ENCODE peak calls at places on chromosomes 2 and 18, in seven cellular contexts. W, E, T, H, J, Z and P are unnamed samples.

GRCh38 chr2:33531345-33532059 is 55.1 kb downstream of the RASGRP3 start:
- DNase-seq in W (no peak), E (no peak), T (peak; percentile 82), H (no peak), J (no peak), Z (peak; percentile 59), P (no peak)

GRCh38 chr2:182920631-182921056 is 54.2 kb upstream of the FRZB start:
- DNase-seq in W (no peak), E (no peak), T (no peak), H (no peak), J (no peak), Z (no peak), P (no peak)

GRCh38 chr2:86675611-86676015 is 44.5 kb upstream of the RMND5A start:
- DNase-seq in W (no peak), E (no peak), T (no peak), H (no peak), J (no peak), Z (no peak), P (no peak)

GRCh38 chr2:164335128-164335527 is 286.2 kb downstream of the GRB14 start:
- DNase-seq in W (no peak), E (no peak), T (no peak), H (no peak), J (no peak), Z (no peak), P (no peak)

GRCh38 chr2:130341562-130342019 is 1.1 kb upstream of the IMP4 start:
- DNase-seq in W (no peak), E (no peak), T (no peak), H (no peak), J (no peak), Z (no peak), P (no peak)

GRCh38 chr18:70450658-70451253 is 161.9 kb downstream of the SOCS6 start:
- DNase-seq in W (no peak), E (no peak), T (peak; percentile 53), H (no peak), J (no peak), Z (no peak), P (no peak)

GRCh38 chr2:71551631-71551915 is 98.2 kb downstream of the DYSF start:
- DNase-seq in W (peak; percentile 23), E (no peak), T (no peak), H (no peak), J (no peak), Z (no peak), P (peak; percentile 17)

GRCh38 chr2:127637236-127637630 is 8.7 kb upstream of the GPR17 start:
- DNase-seq in W (no peak), E (no peak), T (no peak), H (no peak), J (no peak), Z (no peak), P (no peak)

GRCh38 chr2:150528861-150529801 is 41.7 kb upstream of the RND3 start:
- DNase-seq in W (no peak), E (no peak), T (peak; percentile 88), H (no peak), J (no peak), Z (peak; percentile 31), P (no peak)

GRCh38 chr2:72780483-72780882 is 45.4 kb downstream of the EXOC6B start:
- DNase-seq in W (no peak), E (no peak), T (peak; percentile 33), H (no peak), J (no peak), Z (no peak), P (no peak)

GRCh38 chr2:183186296-183186695 is 62.1 kb downstream of the NUP35 start:
- DNase-seq in W (no peak), E (no peak), T (no peak), H (no peak), J (no peak), Z (no peak), P (no peak)

GRCh38 chr18:7926526-7926925 is 359.4 kb downstream of the PTPRM start:
- DNase-seq in W (no peak), E (no peak), T (no peak), H (no peak), J (no peak), Z (no peak), P (no peak)

GRCh38 chr2:106366145-106366544 is 102.1 kb downstream of the RGPD3 start:
- DNase-seq in W (no peak), E (no peak), T (no peak), H (no peak), J (no peak), Z (no peak), P (no peak)

GRCh38 chr18:25445430-25445829 is 93.5 kb upstream of the ZNF521 start:
- DNase-seq in W (no peak), E (no peak), T (no peak), H (no peak), J (no peak), Z (peak; percentile 61), P (no peak)

GRCh38 chr2:96819101-96819875 is 3.2 kb downstream of the CNNM3 start:
- DNase-seq in W (peak; percentile 68), E (peak; percentile 51), T (no peak), H (peak; percentile 75), J (no peak), Z (no peak), P (no peak)

GRCh38 chr2:65744801-65745200 is 312.4 kb upstream of the SPRED2 start:
- DNase-seq in W (no peak), E (no peak), T (no peak), H (no peak), J (no peak), Z (no peak), P (no peak)

GRCh38 chr2:174012347-174013309 is 47.5 kb upstream of the SP3 start:
- DNase-seq in W (peak; percentile 78), E (peak; percentile 85), T (peak; percentile 85), H (peak; percentile 68), J (peak; percentile 80), Z (no peak), P (peak; percentile 81)

GRCh38 chr2:68784849-68785248 is 50.2 kb downstream of the ARHGAP25 start:
- DNase-seq in W (no peak), E (no peak), T (no peak), H (no peak), J (no peak), Z (no peak), P (no peak)

GRCh38 chr2:64122358-64122757 is 21.9 kb downstream of the PELI1 start:
- DNase-seq in W (no peak), E (no peak), T (no peak), H (no peak), J (no peak), Z (no peak), P (no peak)

GRCh38 chr2:235553291-235553690 is 59.4 kb downstream of the AGAP1 start:
- DNase-seq in W (no peak), E (no peak), T (no peak), H (no peak), J (no peak), Z (no peak), P (no peak)

GRCh38 chr18:76005632-76006031 is 489.4 kb downstream of the ZNF516 start:
- DNase-seq in W (no peak), E (no peak), T (no peak), H (no peak), J (no peak), Z (no peak), P (no peak)

GRCh38 chr2:20327370-20327769 is 23.3 kb downstream of the PUM2 start:
- DNase-seq in W (no peak), E (no peak), T (no peak), H (no peak), J (no peak), Z (no peak), P (no peak)

GRCh38 chr2:166234112-166234846 is 106.5 kb upstream of the SCN1A start:
- DNase-seq in W (no peak), E (no peak), T (peak; percentile 82), H (no peak), J (no peak), Z (no peak), P (no peak)

GRCh38 chr2:177525351-177525750 is 132.8 kb downstream of the AGPS start:
- DNase-seq in W (no peak), E (no peak), T (no peak), H (no peak), J (no peak), Z (no peak), P (no peak)

GRCh38 chr2:196268022-196268421 is 96.6 kb upstream of the STK17B start:
- DNase-seq in W (no peak), E (no peak), T (no peak), H (no peak), J (no peak), Z (no peak), P (no peak)

DNA sequence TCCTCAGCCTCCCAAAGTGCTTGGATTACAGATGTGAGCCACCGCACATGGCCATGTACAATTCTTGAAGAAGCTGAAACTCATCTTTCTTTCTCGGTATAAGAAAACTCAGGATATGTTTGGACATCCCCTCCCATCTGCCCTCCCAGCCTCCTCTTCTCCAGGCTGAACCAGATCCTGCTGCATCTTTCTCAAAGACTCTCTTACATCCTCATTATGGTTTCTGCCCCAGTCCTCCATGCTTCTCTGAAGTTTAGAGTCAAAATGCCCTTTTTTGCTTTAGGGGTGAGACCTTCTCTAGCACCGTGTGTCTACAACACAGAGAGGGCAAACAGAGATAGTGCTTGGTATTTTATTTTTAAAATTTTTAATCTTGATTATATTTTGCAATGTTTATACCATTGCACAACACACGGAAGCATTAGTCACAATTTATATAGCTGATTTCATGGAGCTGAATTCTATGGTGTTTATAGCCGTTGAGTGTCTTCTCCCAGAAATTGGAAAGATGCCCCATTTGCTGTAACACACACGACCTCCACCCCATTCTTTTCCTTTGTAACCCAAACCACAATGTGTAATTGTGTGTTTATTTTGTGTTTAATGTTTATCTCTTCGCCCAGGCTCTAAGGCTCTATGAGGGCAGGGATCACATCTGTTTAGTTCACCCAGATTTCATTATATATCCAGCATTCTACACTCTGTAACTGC is 206.0 kb upstream of the TNP1 start:
- DNase-seq in W (no peak), E (no peak), T (peak; percentile 92), H (no peak), J (no peak), Z (peak; percentile 52), P (no peak)
- H3K4me3 ChIP-seq in W (no peak overlapping the region), E (no peak overlapping the region), T (no peak overlapping the region), H (no peak overlapping the region), J (no peak overlapping the region), Z (no peak overlapping the region), P (no peak overlapping the region)

GRCh38 chr2:171320731-171321130 is 113.1 kb downstream of the METTL8 start:
- DNase-seq in W (no peak), E (no peak), T (no peak), H (no peak), J (no peak), Z (no peak), P (no peak)
- H3K4me3 ChIP-seq in W (no peak overlapping the region), E (no peak overlapping the region), T (no peak overlapping the region), H (no peak overlapping the region), J (no peak overlapping the region), Z (no peak overlapping the region), P (no peak overlapping the region)

GRCh38 chr2:100818606-100819364 is 1.2 kb upstream of the NPAS2 start:
- DNase-seq in W (peak; percentile 71), E (peak; percentile 68), T (peak; percentile 82), H (peak; percentile 78), J (peak; percentile 76), Z (peak; percentile 42), P (peak; percentile 38)
- H3K4me3 ChIP-seq in W (peak overlapping the region; percentile 67), E (peak overlapping the region; percentile 91), T (peak overlapping the region; percentile 72), H (peak overlapping the region; percentile 82), J (peak overlapping the region; percentile 95), Z (peak overlapping the region; percentile 36), P (peak overlapping the region; percentile 71)

GRCh38 chr2:30234180-30234971 is 3.0 kb downstream of the LBH start:
- DNase-seq in W (no peak), E (no peak), T (peak; percentile 97), H (no peak), J (no peak), Z (peak; percentile 88), P (no peak)
- H3K4me3 ChIP-seq in W (peak overlapping the region; percentile 82), E (peak overlapping the region; percentile 92), T (peak overlapping the region; percentile 91), H (no peak overlapping the region), J (peak overlapping the region; percentile 72), Z (peak overlapping the region; percentile 77), P (peak overlapping the region; percentile 71)